ENCODE peak calls at places on chromosomes 5 and 9, in six cellular contexts. U, P, S, M, Q and R are unnamed samples.

GRCh38 chr5:392431-392988 is 50.5 kb upstream of the EXOC3 start:
- DNase-seq in Q (no peak), S (peak), M (no peak), U (peak), P (no peak), R (peak)

GRCh38 chr5:173764321-173765029 is 123.7 kb upstream of the CPEB4 start:
- DNase-seq in S (no peak), P (peak), M (peak), U (peak), Q (peak), R (no peak)

GRCh38 chr9:136482046-136482792 is 621 bp downstream of the SEC16A start:
- DNase-seq in S (peak), M (peak), P (no peak), U (no peak), Q (peak), R (no peak)

GRCh38 chr5:78923622-78923970 is 61.5 kb downstream of the ARSB start:
- DNase-seq in U (no peak), M (no peak), S (no peak), Q (no peak), P (no peak), R (no peak)

GRCh38 chr9:96183751-96184150 is 118.2 kb downstream of the HSD17B3 start:
- DNase-seq in P (no peak), Q (no peak), M (no peak), U (no peak), S (no peak), R (no peak)

GRCh38 chr5:159341914-159342313 is 11.6 kb upstream of the IL12B start:
- DNase-seq in S (no peak), U (peak), P (peak), M (peak), Q (peak), R (peak)

GRCh38 chr5:112390327-112390726 is 28.8 kb downstream of the EPB41L4A start:
- DNase-seq in S (no peak), U (no peak), P (peak), Q (no peak), M (no peak), R (no peak)

GRCh38 chr5:135236187-135236835 is 162.7 kb downstream of the MACROH2A1 start:
- DNase-seq in P (no peak), M (no peak), S (no peak), Q (no peak), U (no peak), R (no peak)

GRCh38 chr9:129709471-129710460 is 43.1 kb downstream of the PTGES start:
- DNase-seq in U (no peak), S (no peak), P (no peak), Q (no peak), M (no peak), R (no peak)

GRCh38 chr5:171258737-171259405 is 50.2 kb upstream of the TLX3 start:
- DNase-seq in S (no peak), M (no peak), U (no peak), Q (no peak), P (no peak), R (no peak)

GRCh38 chr5:175214152-175214551 is 229.8 kb downstream of the DRD1 start:
- DNase-seq in P (no peak), U (peak), M (peak), Q (no peak), S (no peak), R (no peak)

GRCh38 chr5:56176155-56176798 is 56.9 kb downstream of the ANKRD55 start:
- DNase-seq in M (no peak), S (no peak), U (no peak), P (no peak), Q (no peak), R (no peak)

GRCh38 chr5:3197237-3197636 is 398.4 kb upstream of the IRX1 start:
- DNase-seq in Q (no peak), U (no peak), P (no peak), S (no peak), M (no peak), R (no peak)